ENCODE peak calls at places on chromosomes 6 and 20, in ten cellular contexts. One of them, this sample, is unnamed.

GRCh38 chr20:36113566-36114247 is 40.8 kb upstream of the EPB41L1 start:
- DNase-seq in adrenal gland: no peak
- DNase-seq in heart right ventricle: no peak
- DNase-seq in GM10248: peak
- DNase-seq in stomach: no peak
- DNase-seq in heart left ventricle: no peak
- DNase-seq in sigmoid colon: no peak
- DNase-seq in neural crest cell: no peak
- DNase-seq in IMR-90: no peak
- DNase-seq in kidney epithelial cell: no peak
- DNase-seq in this sample: no peak

GRCh38 chr6:47098570-47098993 is 56.5 kb upstream of the ADGRF1 start:
- DNase-seq in adrenal gland: peak
- DNase-seq in heart right ventricle: no peak
- DNase-seq in GM10248: no peak
- DNase-seq in stomach: no peak
- DNase-seq in heart left ventricle: no peak
- DNase-seq in sigmoid colon: peak
- DNase-seq in neural crest cell: no peak
- DNase-seq in IMR-90: peak
- DNase-seq in kidney epithelial cell: no peak
- DNase-seq in this sample: no peak

GRCh38 chr6:151808331-151809241 is 1.1 kb downstream of the ESR1 start:
- DNase-seq in adrenal gland: peak
- DNase-seq in heart right ventricle: no peak
- DNase-seq in GM10248: no peak
- DNase-seq in stomach: no peak
- DNase-seq in heart left ventricle: peak
- DNase-seq in sigmoid colon: no peak
- DNase-seq in neural crest cell: no peak
- DNase-seq in IMR-90: no peak
- DNase-seq in kidney epithelial cell: no peak
- DNase-seq in this sample: no peak

GRCh38 chr20:64075556-64075955 is 3.8 kb downstream of the RGS19 start:
- DNase-seq in adrenal gland: no peak
- DNase-seq in heart right ventricle: no peak
- DNase-seq in GM10248: no peak
- DNase-seq in stomach: no peak
- DNase-seq in heart left ventricle: no peak
- DNase-seq in sigmoid colon: no peak
- DNase-seq in neural crest cell: no peak
- DNase-seq in IMR-90: no peak
- DNase-seq in kidney epithelial cell: no peak
- DNase-seq in this sample: no peak

GRCh38 chr6:137291441-137291840 is 72.3 kb upstream of the IFNGR1 start:
- DNase-seq in adrenal gland: peak
- DNase-seq in heart right ventricle: peak
- DNase-seq in GM10248: no peak
- DNase-seq in stomach: no peak
- DNase-seq in heart left ventricle: peak
- DNase-seq in sigmoid colon: no peak
- DNase-seq in neural crest cell: no peak
- DNase-seq in IMR-90: peak
- DNase-seq in kidney epithelial cell: no peak
- DNase-seq in this sample: no peak

GRCh38 chr6:14172575-14172974 is 55.0 kb downstream of the CD83 start:
- DNase-seq in adrenal gland: no peak
- DNase-seq in heart right ventricle: no peak
- DNase-seq in GM10248: no peak
- DNase-seq in stomach: no peak
- DNase-seq in heart left ventricle: no peak
- DNase-seq in sigmoid colon: no peak
- DNase-seq in neural crest cell: no peak
- DNase-seq in IMR-90: no peak
- DNase-seq in kidney epithelial cell: no peak
- DNase-seq in this sample: no peak

GRCh38 chr6:124294572-124294971 is 490.9 kb downstream of the NKAIN2 start:
- DNase-seq in adrenal gland: no peak
- DNase-seq in heart right ventricle: no peak
- DNase-seq in GM10248: no peak
- DNase-seq in stomach: no peak
- DNase-seq in heart left ventricle: no peak
- DNase-seq in sigmoid colon: no peak
- DNase-seq in neural crest cell: no peak
- DNase-seq in IMR-90: no peak
- DNase-seq in kidney epithelial cell: no peak
- DNase-seq in this sample: no peak

GRCh38 chr6:99838607-99839006 is 155.4 kb downstream of the MCHR2 start:
- DNase-seq in adrenal gland: no peak
- DNase-seq in heart right ventricle: no peak
- DNase-seq in GM10248: no peak
- DNase-seq in stomach: no peak
- DNase-seq in heart left ventricle: no peak
- DNase-seq in sigmoid colon: no peak
- DNase-seq in neural crest cell: no peak
- DNase-seq in IMR-90: no peak
- DNase-seq in kidney epithelial cell: no peak
- DNase-seq in this sample: no peak

GRCh38 chr6:56370127-56370540 is 122.8 kb upstream of the COL21A1 start:
- DNase-seq in adrenal gland: peak
- DNase-seq in heart right ventricle: peak
- DNase-seq in GM10248: no peak
- DNase-seq in stomach: peak
- DNase-seq in heart left ventricle: peak
- DNase-seq in sigmoid colon: peak
- DNase-seq in neural crest cell: no peak
- DNase-seq in IMR-90: no peak
- DNase-seq in kidney epithelial cell: no peak
- DNase-seq in this sample: no peak

GRCh38 chr6:150631283-150631981 is 31.7 kb downstream of the PLEKHG1 start:
- DNase-seq in adrenal gland: no peak
- DNase-seq in heart right ventricle: no peak
- DNase-seq in GM10248: peak
- DNase-seq in stomach: no peak
- DNase-seq in heart left ventricle: no peak
- DNase-seq in sigmoid colon: no peak
- DNase-seq in neural crest cell: no peak
- DNase-seq in IMR-90: no peak
- DNase-seq in kidney epithelial cell: no peak
- DNase-seq in this sample: no peak

GRCh38 chr6:139600919-139601470 is 226.5 kb upstream of the CITED2 start:
- DNase-seq in adrenal gland: no peak
- DNase-seq in heart right ventricle: no peak
- DNase-seq in GM10248: peak
- DNase-seq in stomach: no peak
- DNase-seq in heart left ventricle: no peak
- DNase-seq in sigmoid colon: no peak
- DNase-seq in neural crest cell: no peak
- DNase-seq in IMR-90: no peak
- DNase-seq in kidney epithelial cell: no peak
- DNase-seq in this sample: no peak

GRCh38 chr6:129619579-129620233 is 90.3 kb downstream of the ARHGAP18 start:
- DNase-seq in adrenal gland: no peak
- DNase-seq in heart right ventricle: no peak
- DNase-seq in GM10248: peak
- DNase-seq in stomach: no peak
- DNase-seq in heart left ventricle: no peak
- DNase-seq in sigmoid colon: no peak
- DNase-seq in neural crest cell: no peak
- DNase-seq in IMR-90: no peak
- DNase-seq in kidney epithelial cell: no peak
- DNase-seq in this sample: no peak

DNA sequence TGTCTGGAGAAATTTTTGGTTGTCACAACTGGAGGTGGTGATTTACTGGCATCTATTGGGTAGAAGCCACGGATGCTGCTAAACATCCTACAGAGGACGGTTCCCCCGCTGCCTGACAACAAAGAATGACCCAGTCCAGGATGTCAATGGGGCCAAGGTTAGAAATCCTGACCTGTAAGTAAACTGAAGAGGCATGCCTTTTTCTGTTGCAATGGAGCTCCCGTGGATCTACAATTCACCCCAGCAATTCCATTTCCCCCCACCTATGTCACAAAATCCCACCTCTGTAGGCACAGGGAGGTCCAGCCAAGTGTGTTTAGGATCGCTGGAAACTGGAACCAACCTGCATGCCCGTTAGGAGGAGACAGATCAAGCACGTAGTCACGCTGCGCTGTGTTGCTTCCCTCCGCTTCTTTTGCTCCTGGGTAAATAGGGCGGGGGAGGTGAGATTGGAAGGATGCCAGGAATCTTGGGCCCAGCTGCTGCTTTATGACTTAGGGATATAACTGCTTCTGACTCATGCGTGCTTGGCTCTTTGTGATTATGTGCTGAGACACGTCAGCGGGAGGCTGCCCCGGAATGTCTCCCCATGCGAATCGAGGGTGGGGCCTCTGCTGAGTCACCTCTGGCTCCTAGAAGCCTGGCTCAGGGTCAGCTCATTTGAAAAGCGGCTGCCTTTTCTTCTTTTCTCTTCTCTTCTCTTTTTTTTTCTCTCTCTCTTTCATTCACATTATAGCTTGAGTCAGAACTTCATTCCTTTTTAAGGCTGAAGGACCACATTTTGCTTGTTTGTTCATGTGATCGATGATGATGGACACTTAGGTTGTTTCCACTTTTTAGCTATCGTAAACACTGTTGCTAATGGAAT is 12.4 kb upstream of the PEDS1 start:
- DNase-seq in adrenal gland: peak
- DNase-seq in heart right ventricle: peak
- DNase-seq in GM10248: peak
- DNase-seq in stomach: peak
- DNase-seq in heart left ventricle: peak
- DNase-seq in sigmoid colon: peak
- DNase-seq in neural crest cell: peak
- DNase-seq in IMR-90: peak
- DNase-seq in kidney epithelial cell: peak
- DNase-seq in this sample: peak
- TF ChIP-seq CTCF in adrenal gland: no peak
- TF ChIP-seq CTCF in heart right ventricle: no peak
- TF ChIP-seq CTCF in GM10248: no peak
- TF ChIP-seq CTCF in stomach: no peak
- TF ChIP-seq CTCF in heart left ventricle: no peak
- TF ChIP-seq CTCF in sigmoid colon: no peak
- TF ChIP-seq CTCF in neural crest cell: no peak
- TF ChIP-seq CTCF in IMR-90: no peak
- TF ChIP-seq CTCF in kidney epithelial cell: no peak
- TF ChIP-seq CTCF in this sample: no peak

GRCh38 chr6:111306104-111306888 is 176.7 kb downstream of the REV3L start:
- DNase-seq in adrenal gland: no peak
- DNase-seq in heart right ventricle: no peak
- DNase-seq in GM10248: no peak
- DNase-seq in stomach: no peak
- DNase-seq in heart left ventricle: no peak
- DNase-seq in sigmoid colon: no peak
- DNase-seq in neural crest cell: no peak
- DNase-seq in IMR-90: no peak
- DNase-seq in kidney epithelial cell: no peak
- DNase-seq in this sample: no peak
- TF ChIP-seq CTCF in adrenal gland: no peak
- TF ChIP-seq CTCF in heart right ventricle: no peak
- TF ChIP-seq CTCF in GM10248: no peak
- TF ChIP-seq CTCF in stomach: no peak
- TF ChIP-seq CTCF in heart left ventricle: no peak
- TF ChIP-seq CTCF in sigmoid colon: no peak
- TF ChIP-seq CTCF in neural crest cell: no peak
- TF ChIP-seq CTCF in IMR-90: no peak
- TF ChIP-seq CTCF in kidney epithelial cell: peak
- TF ChIP-seq CTCF in this sample: no peak

DNA sequence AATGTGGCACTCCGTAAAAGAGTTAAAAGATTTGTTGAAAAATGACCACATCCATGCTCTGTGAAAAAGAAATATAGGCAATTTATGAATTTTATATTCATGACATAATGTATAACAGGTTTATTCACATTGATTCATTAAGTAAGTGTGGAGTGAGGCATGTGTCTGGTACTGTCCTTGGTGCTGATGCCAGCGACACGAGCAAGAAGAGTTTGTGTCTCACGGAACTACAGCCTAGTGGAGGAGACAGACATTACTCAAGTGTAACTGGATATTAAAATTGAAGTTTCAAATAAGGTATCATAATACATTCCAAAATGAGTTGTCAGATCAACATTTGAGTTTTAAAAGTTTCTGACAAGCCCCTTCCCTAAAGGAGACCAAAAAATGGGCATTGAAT is 158.2 kb upstream of the PRND start:
- DNase-seq in adrenal gland: peak
- DNase-seq in heart right ventricle: no peak
- DNase-seq in GM10248: no peak
- DNase-seq in stomach: no peak
- DNase-seq in heart left ventricle: no peak
- DNase-seq in sigmoid colon: no peak
- DNase-seq in neural crest cell: peak
- DNase-seq in IMR-90: peak
- DNase-seq in kidney epithelial cell: no peak
- DNase-seq in this sample: no peak
- TF ChIP-seq CTCF in adrenal gland: no peak
- TF ChIP-seq CTCF in heart right ventricle: no peak
- TF ChIP-seq CTCF in GM10248: no peak
- TF ChIP-seq CTCF in stomach: no peak
- TF ChIP-seq CTCF in heart left ventricle: no peak
- TF ChIP-seq CTCF in sigmoid colon: no peak
- TF ChIP-seq CTCF in neural crest cell: peak
- TF ChIP-seq CTCF in IMR-90: peak
- TF ChIP-seq CTCF in kidney epithelial cell: peak
- TF ChIP-seq CTCF in this sample: peak

GRCh38 chr6:42104095-42104806 is 38.2 kb downstream of the C6orf132 start:
- DNase-seq in adrenal gland: peak
- DNase-seq in heart right ventricle: peak
- DNase-seq in GM10248: peak
- DNase-seq in stomach: peak
- DNase-seq in heart left ventricle: peak
- DNase-seq in sigmoid colon: peak
- DNase-seq in neural crest cell: peak
- DNase-seq in IMR-90: no peak
- DNase-seq in kidney epithelial cell: no peak
- DNase-seq in this sample: no peak

GRCh38 chr6:42105714-42106662 is 36.4 kb downstream of the C6orf132 start:
- DNase-seq in adrenal gland: peak
- DNase-seq in heart right ventricle: no peak
- DNase-seq in GM10248: no peak
- DNase-seq in stomach: no peak
- DNase-seq in heart left ventricle: no peak
- DNase-seq in sigmoid colon: no peak
- DNase-seq in neural crest cell: no peak
- DNase-seq in IMR-90: no peak
- DNase-seq in kidney epithelial cell: no peak
- DNase-seq in this sample: no peak

GRCh38 chr6:42106663-42107023 is 35.8 kb downstream of the C6orf132 start:
- DNase-seq in adrenal gland: peak
- DNase-seq in heart right ventricle: no peak
- DNase-seq in GM10248: no peak
- DNase-seq in stomach: no peak
- DNase-seq in heart left ventricle: no peak
- DNase-seq in sigmoid colon: no peak
- DNase-seq in neural crest cell: no peak
- DNase-seq in IMR-90: no peak
- DNase-seq in kidney epithelial cell: no peak
- DNase-seq in this sample: no peak

GRCh38 chr6:42103753-42104094 is 38.7 kb downstream of the C6orf132 start:
- DNase-seq in adrenal gland: no peak
- DNase-seq in heart right ventricle: no peak
- DNase-seq in GM10248: peak
- DNase-seq in stomach: no peak
- DNase-seq in heart left ventricle: no peak
- DNase-seq in sigmoid colon: no peak
- DNase-seq in neural crest cell: no peak
- DNase-seq in IMR-90: no peak
- DNase-seq in kidney epithelial cell: no peak
- DNase-seq in this sample: no peak

GRCh38 chr6:42104807-42105713 is 37.4 kb downstream of the C6orf132 start:
- DNase-seq in adrenal gland: peak
- DNase-seq in heart right ventricle: no peak
- DNase-seq in GM10248: no peak
- DNase-seq in stomach: no peak
- DNase-seq in heart left ventricle: no peak
- DNase-seq in sigmoid colon: no peak
- DNase-seq in neural crest cell: no peak
- DNase-seq in IMR-90: no peak
- DNase-seq in kidney epithelial cell: no peak
- DNase-seq in this sample: no peak
- TF ChIP-seq CTCF in adrenal gland: no peak
- TF ChIP-seq CTCF in heart right ventricle: no peak
- TF ChIP-seq CTCF in GM10248: no peak
- TF ChIP-seq CTCF in stomach: no peak
- TF ChIP-seq CTCF in heart left ventricle: no peak
- TF ChIP-seq CTCF in sigmoid colon: no peak
- TF ChIP-seq CTCF in neural crest cell: no peak
- TF ChIP-seq CTCF in IMR-90: no peak
- TF ChIP-seq CTCF in kidney epithelial cell: no peak
- TF ChIP-seq CTCF in this sample: no peak